ENCODE peak calls at places on chromosome 15, in ten cellular contexts. W is GM23338; K is EH; H is mesenchymal stem cell; E is AG08396; F is T-helper 1 cell; C is ELR; R is H4; Z is tibial artery; I is activated effector memory CD4-positive, alpha-beta T cell treated with anti-CD3 and anti-CD28 coated beads, Interleukin-2, amount 50 U/mL, for 16 hours. S is an unnamed sample.

GRCh38 chr15:50247819-50248650 is 17.5 kb downstream of the HDC start:
- DNase-seq in W (no peak), K (peak), H (peak), E (no peak), F (no peak), C (peak), R (peak), Z (no peak), I (peak), S (peak)

GRCh38 chr15:77507151-77507847 is 86.6 kb downstream of the HMG20A start:
- DNase-seq in W (no peak), K (peak), H (no peak), E (no peak), F (no peak), C (peak), R (no peak), Z (peak), I (peak), S (peak)

GRCh38 chr15:88745075-88745474 is 58.2 kb upstream of the ACAN start:
- DNase-seq in W (no peak), K (peak), H (peak), E (no peak), F (no peak), C (no peak), R (no peak), Z (no peak), I (no peak), S (no peak)

GRCh38 chr15:40263036-40263754 is 19.7 kb downstream of the ANKRD63 start:
- DNase-seq in W (no peak), K (peak), H (peak), E (peak), F (no peak), C (peak), R (no peak), Z (no peak), I (no peak), S (peak)

GRCh38 chr15:59590027-59590426 is 21.6 kb upstream of the GCNT3 start:
- DNase-seq in W (no peak), K (no peak), H (no peak), E (no peak), F (no peak), C (no peak), R (no peak), Z (no peak), I (no peak), S (no peak)

GRCh38 chr15:39564972-39565665 is 15.8 kb upstream of the THBS1 start:
- DNase-seq in W (no peak), K (no peak), H (no peak), E (no peak), F (no peak), C (no peak), R (no peak), Z (no peak), I (no peak), S (no peak)

GRCh38 chr15:88467935-88468528 is 524 bp downstream of the MRPS11 start:
- DNase-seq in W (peak), K (no peak), H (peak), E (no peak), F (no peak), C (peak), R (no peak), Z (no peak), I (no peak), S (no peak)

GRCh38 chr15:70320077-70320830 is 222.5 kb upstream of the TLE3 start:
- DNase-seq in W (no peak), K (no peak), H (no peak), E (no peak), F (no peak), C (no peak), R (no peak), Z (no peak), I (no peak), S (no peak)

GRCh38 chr15:73704869-73705645 is 20.9 kb downstream of the CD276 start:
- DNase-seq in W (peak), K (peak), H (peak), E (peak), F (peak), C (peak), R (peak), Z (peak), I (peak), S (peak)

GRCh38 chr15:87736401-87736800 is 520.1 kb downstream of the NTRK3 start:
- DNase-seq in W (no peak), K (peak), H (no peak), E (no peak), F (no peak), C (peak), R (no peak), Z (no peak), I (no peak), S (no peak)

GRCh38 chr15:63056843-63057242 is 14.3 kb downstream of the TPM1 start:
- DNase-seq in W (no peak), K (peak), H (peak), E (no peak), F (no peak), C (no peak), R (no peak), Z (no peak), I (no peak), S (peak)